ENCODE peak calls at places on chromosomes 13 and 19, in seven cellular contexts. M is activated naive CD8-positive, alpha-beta T cell treated with anti-CD3 and anti-CD28 coated beads, Interleukin-2, amount 50 U/mL, for 24 hours; I is fibroblast of lung; C is stimulated activated CD8-positive, alpha-beta memory T cell treated with anti-CD3 and anti-CD28 coated beads, Interleukin-7, amount 100 ng/mL, for 1 hour; T is T-helper 17 cell; S is T-cell; Z is G401. E is an unnamed sample.

GRCh38 chr13:66969291-66969690 is 260.8 kb downstream of the PCDH9 start:
- DNase-seq in I (no peak), M (no peak), C (no peak), Z (no peak), S (no peak), T (no peak), E (no peak)

GRCh38 chr19:47469419-47469700 is 2.3 kb downstream of the SLC8A2 start:
- DNase-seq in M (no peak), S (no peak), Z (no peak), C (no peak), T (no peak), I (no peak), E (no peak)

GRCh38 chr19:16111909-16112752 is 442 bp downstream of the RAB8A start:
- DNase-seq in S (no peak), I (no peak), M (no peak), Z (no peak), C (no peak), T (no peak), E (no peak)

GRCh38 chr19:10686661-10687517 is 14.3 kb upstream of the QTRT1 start:
- DNase-seq in C (no peak), Z (peak; percentile 88), I (peak; percentile 30), M (no peak), S (no peak), T (no peak), E (no peak)

GRCh38 chr13:113928701-113929627 is 44.9 kb downstream of the C13orf46 start:
- DNase-seq in S (no peak), C (no peak), M (no peak), I (peak; percentile 90), Z (peak; percentile 76), T (no peak), E (no peak)

GRCh38 chr19:4007836-4008539 is 452 bp downstream of the PIAS4 start:
- DNase-seq in I (no peak), S (peak; percentile 22), C (no peak), T (no peak), Z (peak; percentile 14), M (peak; percentile 53), E (no peak)

GRCh38 chr19:35736913-35737886 is 5.1 kb downstream of the IGFLR1 start:
- DNase-seq in Z (no peak), S (peak; percentile 29), C (no peak), M (peak; percentile 37), I (no peak), T (no peak), E (no peak)

GRCh38 chr19:38059897-38060296 is 152.9 kb downstream of the SIPA1L3 start:
- DNase-seq in C (no peak), Z (no peak), I (no peak), T (no peak), S (no peak), M (peak; percentile 12), E (no peak)

GRCh38 chr19:39499082-39499642 is 415 bp downstream of the DLL3 start:
- DNase-seq in C (no peak), Z (no peak), M (no peak), I (no peak), T (no peak), S (no peak), E (peak; percentile 3)

GRCh38 chr13:45195421-45195820 is 5.4 kb downstream of the KCTD4 start:
- DNase-seq in I (no peak), S (no peak), C (no peak), T (no peak), M (no peak), Z (no peak), E (peak; percentile 21)

GRCh38 chr19:4187313-4188122 is 5.0 kb downstream of the ANKRD24 start:
- DNase-seq in S (no peak), M (no peak), Z (no peak), C (no peak), I (no peak), T (no peak), E (no peak)

GRCh38 chr13:106505295-106505694 is 30.2 kb downstream of the EFNB2 start:
- DNase-seq in M (no peak), Z (no peak), S (no peak), I (no peak), T (no peak), C (no peak), E (no peak)

GRCh38 chr19:17235618-17236413 is 9.8 kb downstream of the OCEL1 start:
- DNase-seq in M (peak; percentile 68), S (peak; percentile 76), T (peak; percentile 66), C (peak; percentile 58), Z (peak; percentile 77), I (peak; percentile 72), E (peak; percentile 40)

GRCh38 chr13:44780586-44781280 is 204.6 kb upstream of the TSC22D1 start:
- DNase-seq in M (no peak), Z (no peak), T (no peak), I (no peak), S (no peak), C (no peak), E (no peak)

GRCh38 chr19:14517840-14518505 is at the start of gene DNAJB1:
- DNase-seq in Z (peak; percentile 77), S (peak; percentile 47), M (peak; percentile 76), T (peak; percentile 58), C (peak; percentile 40), I (peak; percentile 77), E (peak; percentile 13)

GRCh38 chr19:13817018-13817614 is 21.9 kb downstream of the ZSWIM4 start:
- DNase-seq in S (no peak), M (no peak), Z (no peak), I (no peak), C (no peak), T (no peak), E (no peak)

GRCh38 chr13:73288596-73288995 is 229.8 kb downstream of the KLF5 start:
- DNase-seq in M (no peak), I (no peak), Z (no peak), T (no peak), S (no peak), C (no peak), E (no peak)

GRCh38 chr13:113357529-113357928 is 6.4 kb downstream of the GRTP1 start:
- DNase-seq in S (no peak), I (peak; percentile 49), M (no peak), T (no peak), Z (no peak), C (no peak), E (no peak)

GRCh38 chr19:10712041-10712440 is 5.8 kb upstream of the DNM2 start:
- DNase-seq in Z (no peak), M (no peak), I (no peak), C (no peak), T (no peak), S (no peak), E (no peak)

GRCh38 chr19:48858984-48859710 is 9.3 kb downstream of the PLEKHA4 start:
- DNase-seq in S (peak; percentile 76), Z (no peak), T (peak; percentile 68), I (no peak), C (peak; percentile 44), M (peak; percentile 83), E (no peak)

GRCh38 chr13:44068169-44068568 is 188.5 kb downstream of the LACC1 start:
- DNase-seq in Z (no peak), T (no peak), S (no peak), M (no peak), I (peak; percentile 17), C (no peak), E (no peak)

GRCh38 chr19:36115453-36116343 is at the start of gene TBCB:
- DNase-seq in S (peak; percentile 87), I (peak; percentile 27), C (peak; percentile 76), Z (no peak), T (peak; percentile 91), M (peak; percentile 89), E (peak; percentile 22)

GRCh38 chr19:45186509-45187334 is 8.1 kb downstream of the BLOC1S3 start:
- DNase-seq in M (no peak), C (no peak), I (no peak), S (no peak), T (no peak), Z (no peak), E (no peak)

GRCh38 chr13:62293081-62293480 is 877.4 kb upstream of the PCDH20 start:
- DNase-seq in S (no peak), Z (no peak), T (no peak), C (no peak), M (no peak), I (peak; percentile 24), E (no peak)

GRCh38 chr13:34129422-34129821 is 311.5 kb downstream of the RFC3 start:
- DNase-seq in I (no peak), S (no peak), T (no peak), C (no peak), Z (no peak), M (no peak), E (no peak)

GRCh38 chr13:33945477-33945876 is 127.5 kb downstream of the RFC3 start:
- DNase-seq in T (no peak), I (no peak), S (no peak), M (no peak), C (no peak), Z (no peak), E (no peak)

GRCh38 chr13:111623170-111623569 is 302.7 kb downstream of the TEX29 start:
- DNase-seq in C (no peak), S (no peak), T (no peak), M (no peak), Z (no peak), I (no peak), E (no peak)

GRCh38 chr13:107867701-107868661 is 347.4 kb downstream of the LIG4 start:
- DNase-seq in T (no peak), S (no peak), I (peak; percentile 58), C (no peak), M (peak; percentile 8), Z (peak; percentile 74), E (no peak)

GRCh38 chr13:43227721-43228120 is 204.3 kb downstream of the DNAJC15 start:
- DNase-seq in M (no peak), S (no peak), I (no peak), C (no peak), T (no peak), Z (no peak), E (no peak)

GRCh38 chr19:49443366-49444099 is 2.2 kb upstream of the SLC17A7 start:
- DNase-seq in M (peak; percentile 96), T (peak; percentile 86), I (peak; percentile 94), Z (peak; percentile 100), S (peak; percentile 93), C (peak; percentile 84), E (peak; percentile 80)

GRCh38 chr19:49761249-49761624 is 1.9 kb downstream of the TSKS start:
- DNase-seq in S (no peak), C (no peak), Z (no peak), M (no peak), T (no peak), I (no peak), E (no peak)

GRCh38 chr13:95926231-95926630 is 127.0 kb downstream of the UGGT2 start:
- DNase-seq in C (no peak), Z (no peak), I (no peak), S (no peak), T (no peak), M (no peak), E (no peak)

GRCh38 chr13:19591864-19592263 is 30.5 kb upstream of the TPTE2 start:
- DNase-seq in Z (no peak), M (no peak), T (no peak), S (no peak), C (no peak), I (no peak), E (no peak)

E was measured in GF-D8.